ENCODE peak calls at places on chromosome 10, in ten cellular contexts. P is hepatocyte, Z is germinal center, B is kidney tubule cell, W is fibroblast of mammary gland, N is cortex of kidney, S is NAMALWA, Q is iris pigment epithelial cell, M is AG10803, A is uterus. T is an unnamed sample.
A peak's percentile ranks its signal among the peaks of the same experiment; 100 is the strongest.

GRCh38 chr10:130941886-130942285 is 369.6 kb downstream of the TCERG1L start:
- DNase-seq in P (no peak), S (no peak), Q (no peak), W (no peak), N (no peak), A (no peak), B (no peak), M (no peak), Z (no peak), T (no peak)

GRCh38 chr10:13049774-13050420 is 48.4 kb upstream of the CCDC3 start:
- DNase-seq in A (no peak), Z (no peak), P (no peak), M (no peak), S (no peak), B (no peak), W (no peak), N (no peak), Q (no peak), T (no peak)

GRCh38 chr10:68406111-68406814 is 814 bp downstream of the RUFY2 start:
- DNase-seq in P (peak; percentile 81), Q (peak; percentile 72), B (peak; percentile 56), A (peak; percentile 52), Z (peak; percentile 57), M (peak; percentile 87), N (no peak), W (peak; percentile 48), S (peak; percentile 74), T (peak; percentile 78)

GRCh38 chr10:30542001-30542861 is 87.3 kb downstream of the LYZL2 start:
- DNase-seq in B (no peak), M (no peak), Q (peak; percentile 35), W (peak; percentile 24), A (no peak), N (no peak), P (no peak), S (no peak), Z (no peak), T (no peak)

GRCh38 chr10:43407148-43407575 is 1.8 kb downstream of the HNRNPF start:
- DNase-seq in N (no peak), Q (peak; percentile 57), W (no peak), P (peak; percentile 80), S (peak; percentile 66), A (peak; percentile 62), M (peak; percentile 50), Z (peak; percentile 73), B (peak; percentile 64), T (peak; percentile 17)

GRCh38 chr10:84607044-84607443 is 278.7 kb downstream of the CCSER2 start:
- DNase-seq in A (no peak), N (no peak), B (no peak), S (no peak), W (no peak), Q (no peak), Z (no peak), M (no peak), P (no peak), T (peak; percentile 20)

GRCh38 chr10:126948355-126949160 is 43.3 kb downstream of the DOCK1 start:
- DNase-seq in Q (no peak), A (no peak), N (no peak), S (no peak), P (no peak), Z (no peak), M (no peak), B (no peak), W (no peak), T (no peak)

GRCh38 chr10:69959911-69960310 is 92.7 kb upstream of the MACROH2A2 start:
- DNase-seq in A (no peak), Z (no peak), Q (no peak), N (no peak), P (no peak), M (no peak), B (no peak), W (no peak), S (peak; percentile 62), T (no peak)

GRCh38 chr10:124962421-124962820 is 20.5 kb downstream of the ZRANB1 start:
- DNase-seq in W (peak; percentile 56), Z (no peak), P (no peak), S (no peak), Q (peak; percentile 83), B (no peak), A (no peak), M (no peak), N (no peak), T (no peak)

GRCh38 chr10:85280014-85280413 is 951.6 kb downstream of the CCSER2 start:
- DNase-seq in Z (no peak), Q (no peak), S (no peak), B (peak; percentile 62), A (no peak), P (peak; percentile 59), N (no peak), W (no peak), M (no peak), T (no peak)

GRCh38 chr10:74118794-74119193 is 31.8 kb downstream of the AP3M1 start:
- DNase-seq in A (no peak), S (no peak), P (no peak), M (no peak), W (peak; percentile 19), B (no peak), Q (peak; percentile 27), Z (no peak), N (no peak), T (no peak)

GRCh38 chr10:128049226-128050010 is 76.8 kb downstream of the MKI67 start:
- DNase-seq in Z (no peak), P (no peak), N (no peak), B (no peak), W (no peak), Q (no peak), A (no peak), S (no peak), M (no peak), T (no peak)

GRCh38 chr10:66827353-66827752 is 98.5 kb upstream of the LRRTM3 start:
- DNase-seq in B (peak; percentile 83), P (no peak), N (no peak), W (peak; percentile 30), Q (peak; percentile 84), Z (no peak), A (no peak), S (no peak), M (peak; percentile 40), T (no peak)

GRCh38 chr10:16341637-16342036 is 95.2 kb upstream of the PTER start:
- DNase-seq in W (no peak), A (no peak), Q (no peak), S (no peak), B (peak; percentile 62), Z (no peak), N (no peak), M (no peak), P (peak; percentile 4), T (no peak)

GRCh38 chr10:689433-690226 is at the start of gene DIP2C:
- DNase-seq in Z (peak; percentile 30), S (no peak), B (peak; percentile 81), P (peak; percentile 94), M (peak; percentile 82), N (no peak), W (peak; percentile 67), Q (peak; percentile 79), A (peak; percentile 79), T (peak; percentile 65)

GRCh38 chr10:6522230-6522629 is 57.8 kb downstream of the PRKCQ start:
- DNase-seq in M (no peak), N (no peak), Z (no peak), W (no peak), Q (no peak), A (no peak), P (no peak), B (peak; percentile 53), S (no peak), T (no peak)

GRCh38 chr10:24650669-24651391 is 72.9 kb downstream of the ARHGAP21 start:
- DNase-seq in N (no peak), P (no peak), Z (no peak), S (no peak), W (no peak), M (no peak), B (no peak), A (no peak), Q (no peak), T (peak; percentile 96)

GRCh38 chr10:94194256-94194655 is 168.5 kb downstream of the NOC3L start:
- DNase-seq in A (no peak), S (no peak), P (peak; percentile 7), Z (no peak), M (peak; percentile 81), N (no peak), W (peak; percentile 80), Q (peak; percentile 73), B (peak; percentile 77), T (peak; percentile 25)

GRCh38 chr10:131180941-131181855 is 130.3 kb downstream of the TCERG1L start:
- DNase-seq in N (no peak), Z (no peak), S (no peak), Q (no peak), A (no peak), P (no peak), M (no peak), B (no peak), W (no peak), T (no peak)

GRCh38 chr10:132679217-132679595 is 106.7 kb downstream of the NKX6-2 start:
- DNase-seq in A (peak; percentile 8), M (no peak), W (no peak), N (no peak), Z (no peak), B (no peak), S (no peak), P (no peak), Q (no peak), T (no peak)

GRCh38 chr10:116752969-116753665 is 10.8 kb upstream of the HSPA12A start:
- DNase-seq in W (no peak), Z (no peak), M (no peak), B (peak; percentile 35), S (no peak), A (no peak), Q (no peak), P (no peak), N (no peak), T (no peak)

GRCh38 chr10:100510533-100511308 is 8.9 kb downstream of the SEC31B start:
- DNase-seq in B (peak; percentile 19), Q (no peak), N (no peak), M (no peak), P (no peak), A (no peak), S (peak; percentile 16), W (no peak), Z (no peak), T (no peak)

GRCh38 chr10:26380815-26381214 is 57.3 kb upstream of the APBB1IP start:
- DNase-seq in M (no peak), B (no peak), W (peak; percentile 51), P (no peak), A (no peak), Q (no peak), N (no peak), Z (no peak), S (no peak), T (no peak)

GRCh38 chr10:21634599-21635365 is 100.8 kb downstream of the MLLT10 start:
- DNase-seq in A (no peak), S (no peak), Q (peak; percentile 44), N (no peak), M (no peak), W (peak; percentile 17), Z (no peak), B (no peak), P (no peak), T (no peak)

GRCh38 chr10:69647101-69647500 is 17.1 kb downstream of the FAM241B start:
- DNase-seq in N (no peak), W (no peak), Z (no peak), A (no peak), Q (no peak), M (no peak), S (no peak), P (no peak), B (no peak), T (no peak)

GRCh38 chr10:38045129-38045528 is 34.7 kb downstream of the ZNF33A start:
- DNase-seq in W (no peak), A (no peak), B (no peak), Z (no peak), P (no peak), M (no peak), S (no peak), N (no peak), Q (no peak), T (no peak)

GRCh38 chr10:78139336-78139735 is 105.7 kb downstream of the RPS24 start:
- DNase-seq in Z (no peak), P (peak; percentile 58), M (no peak), B (no peak), A (peak; percentile 25), S (no peak), W (no peak), Q (no peak), N (no peak), T (no peak)

GRCh38 chr10:46538155-46538554 is 18.3 kb downstream of the GPRIN2 start:
- DNase-seq in W (no peak), Z (no peak), M (no peak), S (no peak), N (no peak), Q (no peak), B (no peak), P (no peak), A (no peak), T (no peak)